ENCODE peak calls at places on chromosomes 16 and 17, in seven cellular contexts. D is pancreas, Y is AG04450, U is tibial nerve, J is stomach, G is right cardiac atrium, I is fibroblast of lung. Z is an unnamed sample.

GRCh38 chr16:75312875-75313274 is 61.5 kb upstream of the BCAR1 start:
- DNase-seq in Y (no peak), D (no peak), G (no peak), U (no peak), I (no peak), J (no peak), Z (no peak)

GRCh38 chr16:66270333-66270927 is 96.1 kb upstream of the CDH5 start:
- DNase-seq in D (peak; percentile 68), I (peak; percentile 58), G (peak; percentile 68), U (peak; percentile 45), Y (no peak), J (peak; percentile 68), Z (peak; percentile 51)

GRCh38 chr17:33192961-33193911 is 99.9 kb downstream of the ASIC2 start:
- DNase-seq in Y (no peak), G (no peak), J (no peak), I (peak; percentile 89), U (no peak), D (no peak), Z (no peak)

GRCh38 chr17:66580178-66580577 is 254.7 kb upstream of the CACNG5 start:
- DNase-seq in Y (peak; percentile 57), I (peak; percentile 58), U (no peak), G (peak; percentile 39), J (peak; percentile 38), D (peak; percentile 24), Z (no peak)

GRCh38 chr16:57603110-57604024 is 25.1 kb upstream of the ADGRG1 start:
- DNase-seq in G (no peak), J (no peak), Y (no peak), D (no peak), I (no peak), U (no peak), Z (no peak)

GRCh38 chr16:14958323-14958600 is 16.6 kb upstream of the PDXDC1 start:
- DNase-seq in D (no peak), G (no peak), J (no peak), I (no peak), U (no peak), Y (no peak), Z (no peak)

GRCh38 chr16:1926223-1926718 is 8.1 kb upstream of the HS3ST6 start:
- DNase-seq in Y (no peak), G (no peak), I (no peak), J (no peak), D (no peak), U (no peak), Z (no peak)

GRCh38 chr17:73430848-73431247 is 119.0 kb upstream of the CDC42EP4 start:
- DNase-seq in Y (no peak), I (peak; percentile 13), J (no peak), U (no peak), G (no peak), D (no peak), Z (no peak)

GRCh38 chr16:51984395-51984794 is 562.5 kb downstream of the TOX3 start:
- DNase-seq in U (no peak), J (no peak), G (no peak), D (no peak), Y (no peak), I (no peak), Z (no peak)

GRCh38 chr17:68016838-68017237 is 18.7 kb upstream of the KPNA2 start:
- DNase-seq in G (no peak), D (no peak), I (no peak), Y (no peak), J (no peak), U (no peak), Z (no peak)

GRCh38 chr16:129075-129474 is 9.4 kb downstream of the NPRL3 start:
- DNase-seq in J (no peak), Y (no peak), U (no peak), G (no peak), I (no peak), D (no peak), Z (no peak)

GRCh38 chr17:43591750-43592562 is 45.8 kb upstream of the ETV4 start:
- DNase-seq in Y (peak; percentile 59), J (peak; percentile 31), U (peak; percentile 51), D (no peak), I (peak; percentile 93), G (peak; percentile 88), Z (no peak)

DNA sequence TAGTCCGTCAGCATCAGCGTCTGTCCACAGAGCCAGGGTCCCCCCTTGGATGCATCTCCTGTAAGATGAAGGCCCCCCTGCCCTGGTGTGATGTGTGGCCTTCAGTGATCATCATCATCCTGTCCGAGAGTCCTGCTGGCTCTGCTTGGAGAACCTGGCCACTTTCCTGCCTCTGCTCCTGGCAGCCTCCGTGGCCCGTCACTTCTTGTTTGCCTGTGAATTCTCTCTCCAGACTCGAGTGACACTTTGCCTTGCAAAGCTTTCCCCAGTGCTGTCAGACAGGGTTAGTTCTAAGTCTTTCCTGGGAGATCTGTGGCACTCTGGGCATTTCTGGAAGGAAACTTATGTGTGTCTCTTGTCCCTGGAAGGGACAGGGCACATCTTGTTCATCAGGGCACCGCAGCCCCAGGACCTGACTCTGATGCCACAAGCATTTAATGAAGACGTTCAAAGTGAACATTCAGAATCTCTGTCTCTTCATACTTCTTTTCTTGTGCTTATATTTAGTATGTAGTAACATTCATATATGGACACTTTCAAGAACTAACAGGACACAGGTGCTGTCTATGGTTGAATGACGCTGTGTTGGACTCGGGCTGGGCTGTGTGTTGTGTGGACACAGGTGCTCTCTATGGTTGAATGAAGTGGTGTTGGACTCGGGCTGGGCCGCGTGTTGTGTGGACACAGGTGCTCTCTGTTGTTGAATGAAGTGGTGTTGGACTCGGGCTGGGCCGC is 68.5 kb downstream of the RPTOR start:
- DNase-seq in D (no peak), J (no peak), I (no peak), Y (no peak), G (no peak), U (no peak), Z (no peak)
- H3K27ac ChIP-seq in D (no peak overlapping the region), J (no peak overlapping the region), I (no peak overlapping the region), Y (no peak overlapping the region), G (no peak overlapping the region), U (no peak overlapping the region), Z (no peak overlapping the region)

GRCh38 chr16:86632944-86633343 is 54.6 kb downstream of the FOXL1 start:
- DNase-seq in G (no peak), Y (no peak), J (no peak), I (no peak), D (no peak), U (no peak), Z (no peak)
- H3K27ac ChIP-seq in G (no peak overlapping the region), Y (no peak overlapping the region), J (no peak overlapping the region), I (no peak overlapping the region), D (no peak overlapping the region), U (no peak overlapping the region), Z (no peak overlapping the region)

GRCh38 chr17:17924131-17924856 is 47.9 kb downstream of the TOM1L2 start:
- DNase-seq in D (no peak), G (no peak), J (no peak), Y (no peak), U (no peak), I (peak; percentile 63), Z (no peak)
- H3K27ac ChIP-seq in D (no peak overlapping the region), G (no peak overlapping the region), J (no peak overlapping the region), Y (no peak overlapping the region), U (no peak overlapping the region), I (no peak overlapping the region), Z (no peak overlapping the region)

DNA sequence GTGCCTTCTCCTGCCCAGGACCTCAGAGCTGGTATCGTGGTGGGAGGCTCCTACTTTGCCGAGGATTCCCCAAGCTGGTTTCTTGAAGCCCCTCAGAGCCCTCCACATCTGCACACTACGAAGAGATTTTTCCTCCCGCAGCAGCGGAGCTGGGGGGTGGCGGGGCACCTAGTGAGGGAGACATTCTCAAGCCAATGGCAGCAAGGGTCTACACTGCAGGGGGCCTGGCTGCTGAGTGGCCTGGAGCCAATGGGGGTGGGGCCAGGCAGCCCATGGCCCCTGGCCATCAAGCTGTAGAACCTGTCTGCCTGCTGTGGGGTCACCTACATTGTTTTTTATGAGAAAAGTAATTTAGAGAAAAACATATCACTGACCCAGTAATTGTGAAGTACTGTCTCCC is 5.0 kb downstream of the SLC26A11 start:
- DNase-seq in J (no peak), Y (no peak), D (peak; percentile 14), I (no peak), G (no peak), U (no peak), Z (no peak)
- H3K27ac ChIP-seq in J (no peak overlapping the region), Y (no peak overlapping the region), D (no peak overlapping the region), I (no peak overlapping the region), G (no peak overlapping the region), U (no peak overlapping the region), Z (no peak overlapping the region)

DNA sequence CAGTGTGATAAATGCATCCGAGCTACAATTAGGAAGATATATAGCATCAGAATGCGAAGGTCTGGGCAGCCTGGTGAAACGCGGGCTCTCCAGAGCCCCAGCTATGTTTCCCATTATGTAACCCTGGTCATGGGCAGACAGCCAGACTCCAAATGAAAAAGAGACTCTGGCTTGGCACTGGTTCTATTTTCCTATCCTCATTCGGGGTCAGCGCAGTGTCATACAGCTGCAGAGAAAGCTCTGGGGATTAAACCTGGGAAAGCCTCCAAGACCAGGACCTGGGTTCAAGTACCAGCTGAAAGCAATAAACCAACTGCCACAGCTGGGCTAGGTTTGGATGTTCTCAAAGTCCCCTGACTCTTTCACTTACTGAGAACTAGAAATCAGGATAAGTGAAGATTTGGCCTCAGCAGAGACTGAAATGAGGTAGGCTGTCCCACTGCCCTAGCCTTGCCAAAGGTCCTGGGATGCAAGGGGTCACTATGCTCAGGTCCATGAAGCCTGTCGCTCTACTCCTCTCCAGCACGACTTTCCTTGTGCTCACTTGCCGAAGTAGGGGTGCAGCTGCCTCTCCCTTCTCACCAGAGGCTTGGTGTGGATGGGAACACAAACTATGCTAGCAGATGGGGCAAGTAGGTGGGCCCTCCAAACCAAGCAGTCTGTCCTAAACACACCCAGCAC is 123.8 kb downstream of the SMG6 start:
- DNase-seq in U (peak; percentile 84), I (peak; percentile 96), J (peak; percentile 71), Y (peak; percentile 97), G (peak; percentile 86), D (peak; percentile 63), Z (peak; percentile 37)
- H3K27ac ChIP-seq in U (peak overlapping the region; percentile 66), I (peak overlapping the region; percentile 75), J (peak overlapping the region; percentile 87), Y (peak overlapping the region; percentile 97), G (peak overlapping the region; percentile 59), D (peak overlapping the region; percentile 50), Z (peak overlapping the region; percentile 21)

GRCh38 chr17:55742272-55743102 is 8.4 kb upstream of the PCTP start:
- DNase-seq in I (no peak), J (no peak), U (no peak), G (no peak), D (no peak), Y (no peak), Z (no peak)
- H3K27ac ChIP-seq in I (no peak overlapping the region), J (no peak overlapping the region), U (no peak overlapping the region), G (no peak overlapping the region), D (no peak overlapping the region), Y (no peak overlapping the region), Z (no peak overlapping the region)

DNA sequence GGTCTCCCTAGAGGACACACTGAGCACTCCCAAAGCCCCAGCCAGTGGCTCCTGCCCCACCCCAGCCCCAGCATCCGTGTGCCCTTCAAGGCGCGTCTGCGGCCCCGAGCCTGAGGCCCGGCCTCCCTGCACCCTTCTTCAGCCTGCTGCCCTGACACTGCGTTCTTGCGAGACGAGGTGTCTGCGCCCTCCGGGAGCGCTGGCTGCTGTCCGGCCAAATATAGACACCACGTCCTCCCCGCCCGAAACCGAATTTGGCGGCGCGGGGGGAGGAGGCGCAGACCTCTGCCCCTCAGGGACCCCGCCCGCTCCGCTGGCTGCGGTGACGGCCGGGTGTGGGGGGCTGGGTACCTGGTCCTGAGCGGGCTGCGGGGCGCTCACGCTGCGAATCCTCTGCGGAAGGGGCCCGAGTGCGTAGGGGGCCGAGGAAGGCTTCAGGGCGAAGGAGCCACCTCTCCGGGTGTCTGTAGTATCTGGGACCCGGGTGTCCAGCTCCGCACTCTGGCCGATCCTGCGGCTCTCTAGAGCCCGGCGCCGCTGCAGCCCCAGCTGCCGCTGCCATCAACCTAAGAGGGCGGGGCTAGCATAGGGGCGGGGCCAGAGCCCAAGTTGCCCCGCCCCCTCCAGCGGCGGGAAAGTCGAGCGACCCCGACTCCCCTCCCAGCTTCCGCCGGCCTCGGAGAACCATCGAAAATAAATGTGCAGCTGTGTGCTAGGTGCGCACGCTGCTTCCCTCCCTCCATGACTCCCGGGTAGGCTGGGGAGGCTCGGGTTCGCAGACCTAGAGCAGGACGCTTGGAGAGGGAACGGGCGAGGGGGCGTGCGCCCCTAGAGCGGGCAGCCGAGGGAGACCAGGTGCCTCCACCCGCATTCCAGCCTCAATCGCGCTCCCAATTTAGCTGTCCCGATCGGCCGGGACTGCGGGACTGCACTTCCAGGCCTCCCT is at the start of gene CORO6:
- DNase-seq in Y (no peak), D (peak; percentile 56), I (peak; percentile 30), U (no peak), J (peak; percentile 60), G (peak; percentile 69), Z (peak; percentile 59)
- H3K27ac ChIP-seq in Y (peak within 1 kb of the TSS; percentile 2), D (no peak within 1 kb of the TSS), I (peak within 1 kb of the TSS; percentile 60), U (peak within 1 kb of the TSS; percentile 41), J (peak within 1 kb of the TSS; percentile 40), G (peak within 1 kb of the TSS; percentile 84), Z (peak within 1 kb of the TSS; percentile 27)

Z was measured in substantia nigra.